ENCODE peak calls at places on chromosomes 13 and 19, in five cellular contexts. L is SK-N-SH, P is H1, D is K562, O is HCT116. B is an unnamed sample.

GRCh38 chr19:5615756-5616327 is 6.7 kb downstream of the SAFB2 start:
- DNase-seq in L (no peak), P (no peak), D (no peak), O (no peak), B (no peak)

GRCh38 chr19:14114854-14115253 is 2.7 kb downstream of the PRKACA start:
- DNase-seq in L (peak; percentile 60), P (peak; percentile 85), D (peak; percentile 52), O (no peak), B (peak; percentile 47)

GRCh38 chr13:46324976-46325375 is 62.1 kb downstream of the RUBCNL start:
- DNase-seq in L (no peak), P (no peak), D (no peak), O (no peak), B (no peak)

GRCh38 chr13:44660050-44660449 is 83.9 kb upstream of the TSC22D1 start:
- DNase-seq in L (no peak), P (no peak), D (no peak), O (no peak), B (no peak)

GRCh38 chr19:21202865-21203494 is 61.1 kb downstream of the ZNF431 start:
- DNase-seq in L (peak; percentile 49), P (peak; percentile 63), D (peak; percentile 68), O (peak; percentile 32), B (peak; percentile 27)

GRCh38 chr19:38290631-38291147 is 13.4 kb upstream of the C19orf33 start:
- DNase-seq in L (no peak), P (no peak), D (no peak), O (no peak), B (peak; percentile 95)

GRCh38 chr13:21318891-21319532 is 140.1 kb downstream of the ZDHHC20 start:
- DNase-seq in L (no peak), P (no peak), D (no peak), O (no peak), B (no peak)

GRCh38 chr19:16797876-16798275 is 31.3 kb upstream of the SIN3B start:
- DNase-seq in L (no peak), P (no peak), D (no peak), O (no peak), B (no peak)

GRCh38 chr13:33363328-33363727 is 77.8 kb upstream of the STARD13 start:
- DNase-seq in L (no peak), P (no peak), D (no peak), O (no peak), B (no peak)

GRCh38 chr19:279231-279630 is 12.0 kb downstream of the PLPP2 start:
- DNase-seq in L (no peak), P (no peak), D (no peak), O (no peak), B (no peak)

GRCh38 chr19:1446713-1447564 is 3.0 kb upstream of the APC2 start:
- DNase-seq in L (peak; percentile 73), P (peak; percentile 88), D (peak; percentile 57), O (no peak), B (no peak)

GRCh38 chr13:24680258-24680920 is at the start of gene ATP12A:
- DNase-seq in L (peak; percentile 59), P (peak; percentile 90), D (no peak), O (no peak), B (peak; percentile 56)

GRCh38 chr19:54607782-54608150 is 14.3 kb downstream of the LILRA1 start:
- DNase-seq in L (no peak), P (no peak), D (no peak), O (no peak), B (no peak)

GRCh38 chr19:31175564-31176348 is 173.5 kb downstream of the TSHZ3 start:
- DNase-seq in L (no peak), P (no peak), D (no peak), O (no peak), B (no peak)

GRCh38 chr19:50482271-50482855 is 5.7 kb upstream of the GARIN5A start:
- DNase-seq in L (no peak), P (no peak), D (no peak), O (no peak), B (no peak)

GRCh38 chr19:15443838-15444237 is 5.9 kb downstream of the WIZ start:
- DNase-seq in L (no peak), P (no peak), D (no peak), O (no peak), B (no peak)

GRCh38 chr19:41895745-41896580 is 13.0 kb downstream of the ARHGEF1 start:
- DNase-seq in L (no peak), P (no peak), D (no peak), O (no peak), B (no peak)

GRCh38 chr13:99376924-99377323 is 69.7 kb upstream of the GPR183 start:
- DNase-seq in L (no peak), P (peak; percentile 42), D (no peak), O (no peak), B (no peak)

GRCh38 chr19:56983804-56984203 is 136.0 kb upstream of the USP29 start:
- DNase-seq in L (no peak), P (no peak), D (no peak), O (no peak), B (no peak)

GRCh38 chr19:15129856-15130580 is 22.8 kb downstream of the SYDE1 start:
- DNase-seq in L (no peak), P (no peak), D (no peak), O (peak; percentile 16), B (no peak)

GRCh38 chr19:52258426-52258825 is 11.0 kb upstream of the ZNF766 start:
- DNase-seq in L (no peak), P (no peak), D (no peak), O (no peak), B (no peak)

GRCh38 chr13:49279112-49279511 is 31.4 kb downstream of the CDADC1 start:
- DNase-seq in L (no peak), P (no peak), D (no peak), O (no peak), B (no peak)

GRCh38 chr19:58203814-58204475 is 21.1 kb downstream of the ZNF274 start:
- DNase-seq in L (no peak), P (no peak), D (no peak), O (no peak), B (no peak)

GRCh38 chr19:21586341-21587116 is 81.1 kb downstream of the ZNF429 start:
- DNase-seq in L (peak; percentile 82), P (peak; percentile 72), D (no peak), O (no peak), B (peak; percentile 27)

GRCh38 chr19:54162241-54162805 is 2.8 kb upstream of the LENG1 start:
- DNase-seq in L (peak; percentile 79), P (peak; percentile 87), D (peak; percentile 90), O (peak; percentile 65), B (peak; percentile 88)

GRCh38 chr19:39341122-39341719 is 1.0 kb upstream of the SAMD4B start:
- DNase-seq in L (peak; percentile 57), P (peak; percentile 64), D (peak; percentile 59), O (no peak), B (peak; percentile 26)

GRCh38 chr13:29594310-29594709 is 1.2 kb downstream of the SLC7A1 start:
- DNase-seq in L (peak; percentile 62), P (no peak), D (peak; percentile 49), O (no peak), B (peak; percentile 55)

GRCh38 chr13:46668906-46669525 is 116.0 kb downstream of the LRCH1 start:
- DNase-seq in L (no peak), P (no peak), D (no peak), O (no peak), B (no peak)

GRCh38 chr13:44296856-44297255 is 76.8 kb upstream of the SERP2 start:
- DNase-seq in L (no peak), P (no peak), D (no peak), O (no peak), B (no peak)

GRCh38 chr19:13843104-13843921 is 33.6 kb upstream of the NANOS3 start:
- DNase-seq in L (peak; percentile 58), P (peak; percentile 68), D (no peak), O (no peak), B (no peak)

GRCh38 chr19:45935267-45935666 is 20.7 kb upstream of the NANOS2 start:
- DNase-seq in L (no peak), P (no peak), D (no peak), O (no peak), B (peak; percentile 46)

GRCh38 chr19:33905937-33906577 is 109.4 kb downstream of the KCTD15 start:
- DNase-seq in L (peak; percentile 85), P (peak; percentile 84), D (peak; percentile 11), O (no peak), B (peak; percentile 67)

GRCh38 chr19:47730521-47730889 is 14.8 kb upstream of the NOP53 start:
- DNase-seq in L (no peak), P (no peak), D (no peak), O (no peak), B (no peak)
- TF ChIP-seq JUND in L (no peak), P (no peak), D (no peak), O (no peak), B (no peak)

GRCh38 chr13:114147803-114148520 is 15.5 kb upstream of the RASA3 start:
- DNase-seq in L (peak; percentile 5), P (no peak), D (no peak), O (no peak), B (no peak)

GRCh38 chr13:114146629-114147028 is 14.2 kb upstream of the RASA3 start:
- DNase-seq in L (peak; percentile 67), P (peak; percentile 56), D (peak; percentile 26), O (no peak), B (no peak)

GRCh38 chr13:114146173-114146572 is 13.8 kb upstream of the RASA3 start:
- DNase-seq in L (no peak), P (no peak), D (no peak), O (no peak), B (no peak)

GRCh38 chr13:114149774-114150740 is 17.6 kb upstream of the RASA3 start:
- DNase-seq in L (no peak), P (no peak), D (no peak), O (no peak), B (no peak)

GRCh38 chr13:114148521-114148855 is 16.1 kb upstream of the RASA3 start:
- DNase-seq in L (peak; percentile 16), P (no peak), D (no peak), O (no peak), B (no peak)
- TF ChIP-seq JUND in L (no peak), P (no peak), D (no peak), O (no peak), B (no peak)

DNA sequence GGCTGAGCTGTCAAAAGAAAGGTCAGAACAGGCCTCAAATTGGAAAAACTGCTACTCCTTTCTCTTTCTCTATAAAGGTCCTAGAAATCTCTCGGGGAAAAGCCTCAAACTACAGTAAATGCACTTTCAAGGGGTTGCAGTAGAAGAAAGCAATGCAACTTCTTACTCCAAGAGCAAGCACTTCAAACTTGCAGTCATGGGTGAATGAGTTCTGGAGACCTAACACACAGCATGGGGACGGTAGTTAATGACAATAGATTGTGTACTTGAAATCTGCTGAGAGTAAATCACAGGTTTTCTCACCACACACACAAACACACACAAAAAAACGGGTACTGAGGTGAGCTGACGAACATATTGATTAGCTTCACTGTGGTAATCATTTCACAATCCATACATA is 11.8 kb downstream of the TUBGCP3 start:
- DNase-seq in L (no peak), P (no peak), D (no peak), O (no peak), B (no peak)
- TF ChIP-seq JUND in L (no peak), P (no peak), D (no peak), O (no peak), B (no peak)

DNA sequence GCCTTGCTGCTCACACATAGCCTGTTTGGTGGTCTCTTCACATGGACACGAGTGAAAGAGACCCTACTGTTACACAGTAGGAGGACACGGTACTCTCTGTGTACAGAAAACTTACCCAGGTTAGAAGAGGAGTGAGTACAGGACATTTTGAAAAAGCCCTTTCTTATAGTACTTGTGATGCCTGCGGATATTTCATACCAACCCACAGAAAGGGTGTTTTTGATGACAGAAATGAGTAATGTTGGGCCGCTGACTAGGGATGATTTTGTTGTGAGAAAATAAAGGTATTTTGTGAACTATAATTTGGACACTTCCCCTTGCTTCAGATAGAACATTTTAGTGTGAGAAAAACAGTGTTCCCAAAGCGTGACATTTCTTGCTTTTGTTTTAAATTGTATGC is 18.2 kb downstream of the NUDT15 start:
- DNase-seq in L (no peak), P (no peak), D (no peak), O (no peak), B (no peak)
- TF ChIP-seq JUND in L (no peak), P (no peak), D (no peak), O (no peak), B (no peak)